ENCODE peak calls at places on chromosomes 5 and 9, in five cellular contexts. K is GM12891, O is HepG2, A is H1, X is GM12878. G is an unnamed sample.

GRCh38 chr5:54360089-54360488 is 49.7 kb upstream of the ARL15 start:
- DNase-seq in X (no peak), O (no peak), A (no peak), K (no peak), G (no peak)

GRCh38 chr5:171422902-171423663 is 3.6 kb downstream of the FGF18 start:
- DNase-seq in O (no peak), X (no peak), K (no peak), A (no peak), G (no peak)

GRCh38 chr9:27888661-27889295 is 315.5 kb upstream of the C9orf72 start:
- DNase-seq in O (peak), K (peak), A (peak), X (peak), G (peak)

GRCh38 chr9:114938687-114939575 is 8.5 kb upstream of the TNFSF8 start:
- DNase-seq in X (no peak), A (no peak), K (no peak), O (no peak), G (no peak)

GRCh38 chr5:138601444-138601843 is 26.2 kb upstream of the HSPA9 start:
- DNase-seq in K (no peak), X (no peak), A (no peak), O (no peak), G (no peak)

GRCh38 chr5:80234311-80234948 is 21.4 kb downstream of the SERINC5 start:
- DNase-seq in X (no peak), O (no peak), A (no peak), K (no peak), G (no peak)

GRCh38 chr9:132032584-132032945 is 47.1 kb downstream of the MED27 start:
- DNase-seq in O (no peak), K (peak), A (no peak), X (no peak), G (peak)

GRCh38 chr9:32992596-32993238 is 8.7 kb downstream of the APTX start:
- DNase-seq in A (no peak), K (no peak), X (no peak), O (no peak), G (no peak)

GRCh38 chr5:57831942-57832341 is 349.3 kb upstream of the ACTBL2 start:
- DNase-seq in X (no peak), A (no peak), O (no peak), K (no peak), G (no peak)

GRCh38 chr5:91491229-91491628 is 108.1 kb upstream of the ARRDC3 start:
- DNase-seq in A (no peak), O (no peak), X (no peak), K (no peak), G (no peak)

GRCh38 chr5:69276422-69277174 is 41.9 kb downstream of the CDK7 start:
- DNase-seq in X (no peak), O (peak), A (no peak), K (no peak), G (no peak)

GRCh38 chr5:83528439-83528769 is 56.9 kb downstream of the VCAN start:
- DNase-seq in X (no peak), K (no peak), A (no peak), O (no peak), G (no peak)

GRCh38 chr5:157303667-157304327 is 37.9 kb downstream of the CYFIP2 start:
- DNase-seq in X (no peak), K (no peak), O (no peak), A (no peak), G (no peak)

GRCh38 chr9:136713555-136713949 is 1.2 kb downstream of the DIPK1B start:
- DNase-seq in A (no peak), X (no peak), K (no peak), O (no peak), G (no peak)

GRCh38 chr5:173574983-173575382 is 41.5 kb downstream of the BOD1 start:
- DNase-seq in K (no peak), O (no peak), X (no peak), A (no peak), G (no peak)

GRCh38 chr9:77020438-77021264 is 1.2 kb downstream of the FOXB2 start:
- DNase-seq in O (no peak), K (no peak), A (no peak), X (no peak), G (no peak)

GRCh38 chr9:92611621-92612275 is 58.2 kb downstream of the IPPK start:
- DNase-seq in A (no peak), K (no peak), X (no peak), O (no peak), G (no peak)

GRCh38 chr9:89579741-89580395 is 24.9 kb upstream of the GADD45G start:
- DNase-seq in K (no peak), X (no peak), A (no peak), O (no peak), G (no peak)

GRCh38 chr5:176810084-176810597 is at the start of gene UNC5A:
- DNase-seq in A (no peak), X (no peak), K (peak), O (no peak), G (peak)

GRCh38 chr9:5352637-5353248 is 13.1 kb upstream of the RLN1 start:
- DNase-seq in X (no peak), O (no peak), A (no peak), K (no peak), G (no peak)

GRCh38 chr5:79225026-79225425 is 10.9 kb upstream of the JMY start:
- DNase-seq in K (no peak), O (no peak), A (no peak), X (no peak), G (no peak)

GRCh38 chr9:2299156-2299842 is 284.2 kb downstream of the SMARCA2 start:
- DNase-seq in A (no peak), K (no peak), O (no peak), X (no peak), G (no peak)

GRCh38 chr9:87713278-87713989 is 12.5 kb upstream of the CTSL start:
- DNase-seq in K (no peak), O (peak), A (no peak), X (no peak), G (no peak)

GRCh38 chr9:8660383-8660782 is 860.8 kb upstream of the DMAC1 start:
- DNase-seq in K (no peak), X (no peak), O (no peak), A (no peak), G (no peak)

GRCh38 chr9:15220658-15221310 is 86.2 kb downstream of the TTC39B start:
- DNase-seq in X (no peak), A (no peak), O (no peak), K (no peak), G (no peak)

GRCh38 chr9:114718801-114719221 is 36.8 kb upstream of the TEX48 start:
- DNase-seq in A (no peak), K (no peak), O (no peak), X (no peak), G (no peak)

GRCh38 chr5:133544346-133544745 is 68.0 kb downstream of the FSTL4 start:
- DNase-seq in X (no peak), O (no peak), K (no peak), A (no peak), G (no peak)

GRCh38 chr5:118918232-118918631 is 70.1 kb downstream of the DTWD2 start:
- DNase-seq in K (no peak), X (no peak), O (no peak), A (no peak), G (no peak)

GRCh38 chr5:134647750-134648424 is 698 bp upstream of the SEC24A start:
- DNase-seq in A (no peak), X (peak), O (peak), K (no peak), G (no peak)

GRCh38 chr9:130895481-130896232 is 955 bp downstream of the QRFP start:
- DNase-seq in O (no peak), A (no peak), K (no peak), X (no peak), G (no peak)

GRCh38 chr9:16068476-16068875 is 515.6 kb downstream of the CCDC171 start:
- DNase-seq in O (no peak), A (no peak), K (no peak), X (no peak), G (no peak)

GRCh38 chr9:99405369-99405768 is 183.3 kb downstream of the SEC61B start:
- DNase-seq in O (no peak), K (no peak), X (no peak), A (no peak), G (no peak)

GRCh38 chr5:58455495-58455894 is 4.4 kb downstream of the PLK2 start:
- DNase-seq in X (no peak), A (no peak), O (no peak), K (no peak), G (no peak)

GRCh38 chr5:57082441-57083067 is 91.3 kb upstream of the GPBP1 start:
- DNase-seq in O (peak), A (no peak), X (no peak), K (no peak), G (no peak)

GRCh38 chr9:133400292-133400691 is 17.5 kb downstream of the REXO4 start:
- DNase-seq in X (no peak), K (no peak), O (no peak), A (no peak), G (no peak)
- TF ChIP-seq POLR2AphosphoS5 in X (no peak), K (no peak), O (no peak), A (peak), G (no peak)

DNA sequence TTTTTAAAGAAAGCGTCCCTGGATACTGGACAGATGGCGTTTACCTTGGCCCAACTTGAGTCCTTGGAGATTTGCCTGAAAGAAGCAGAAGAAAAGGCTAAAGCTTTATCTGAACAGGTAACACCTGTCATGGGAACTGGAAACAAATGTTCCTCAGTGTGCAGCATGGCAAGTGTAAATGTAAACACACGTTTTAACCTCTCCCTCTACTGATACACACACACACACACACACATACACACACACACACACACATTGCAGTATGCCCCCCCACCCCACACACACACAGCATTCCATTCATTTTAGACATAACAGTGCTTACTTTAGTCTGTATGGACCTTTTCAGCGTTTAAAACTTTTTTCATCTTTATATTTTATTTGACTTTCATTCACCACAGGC is 51.1 kb downstream of the CCDC192 start:
- DNase-seq in A (no peak), O (no peak), X (no peak), K (no peak), G (no peak)
- TF ChIP-seq TAF1 in A (no peak), O (no peak), X (no peak), K (no peak), G (no peak)

DNA sequence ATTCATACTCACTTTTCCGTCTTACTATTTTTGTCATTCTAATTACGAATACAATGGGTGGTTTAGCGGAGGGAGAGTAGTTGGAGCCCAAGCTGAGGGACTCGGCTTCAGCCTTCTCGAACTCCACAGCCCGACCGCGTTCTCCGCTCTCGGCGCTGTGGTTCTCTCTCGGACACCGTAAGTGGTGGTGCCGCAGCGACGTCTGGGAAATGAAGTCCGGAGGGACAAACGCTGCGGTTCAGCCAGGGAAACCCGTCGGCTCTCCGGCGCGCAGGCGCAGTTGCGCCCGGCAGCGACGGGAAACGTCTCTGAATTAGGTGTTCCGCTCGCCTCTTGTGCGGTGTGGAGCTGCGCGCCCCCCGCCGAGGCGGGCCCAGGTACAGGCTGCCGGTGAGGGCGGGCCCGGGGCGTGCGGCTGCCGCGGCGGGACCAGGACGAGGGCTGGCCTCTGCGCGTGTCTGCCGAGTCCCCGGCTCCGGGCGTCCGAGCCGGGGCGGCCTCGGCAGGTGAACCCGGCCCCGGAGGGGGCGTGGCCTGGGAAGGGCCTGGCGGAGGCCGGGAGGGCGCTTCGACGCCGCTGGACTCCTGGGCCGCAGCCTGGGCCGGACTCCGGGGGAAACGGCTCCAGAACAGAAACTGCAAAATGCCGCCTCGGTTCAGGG is at the start of gene ZNF879:
- DNase-seq in X (no peak), A (peak), K (peak), O (peak), G (no peak)
- TF ChIP-seq POLR2A in X (no peak), A (no peak), K (no peak), O (peak), G (no peak)

GRCh38 chr9:127503947-127504886 is 52.9 kb downstream of the LRSAM1 start:
- DNase-seq in O (peak), X (no peak), A (peak), K (peak), G (peak)
- TF ChIP-seq POLR2AphosphoS5 in O (no peak), X (no peak), A (no peak), K (no peak), G (no peak)

GRCh38 chr5:150615141-150615699 is 25.2 kb upstream of the SYNPO start:
- DNase-seq in O (no peak), X (no peak), A (no peak), K (no peak), G (no peak)
- TF ChIP-seq TAF1 in O (no peak), X (no peak), A (no peak), K (no peak), G (no peak)

GRCh38 chr5:122220498-122220897 is 91.2 kb downstream of the ZNF474 start:
- DNase-seq in O (no peak), X (no peak), A (no peak), K (no peak), G (no peak)

GRCh38 chr5:122221857-122222256 is 90.2 kb upstream of the SNCAIP start:
- DNase-seq in O (no peak), A (no peak), X (no peak), K (no peak), G (no peak)

GRCh38 chr5:122219767-122220166 is 90.4 kb downstream of the ZNF474 start:
- DNase-seq in K (no peak), O (no peak), A (no peak), X (no peak), G (no peak)

DNA sequence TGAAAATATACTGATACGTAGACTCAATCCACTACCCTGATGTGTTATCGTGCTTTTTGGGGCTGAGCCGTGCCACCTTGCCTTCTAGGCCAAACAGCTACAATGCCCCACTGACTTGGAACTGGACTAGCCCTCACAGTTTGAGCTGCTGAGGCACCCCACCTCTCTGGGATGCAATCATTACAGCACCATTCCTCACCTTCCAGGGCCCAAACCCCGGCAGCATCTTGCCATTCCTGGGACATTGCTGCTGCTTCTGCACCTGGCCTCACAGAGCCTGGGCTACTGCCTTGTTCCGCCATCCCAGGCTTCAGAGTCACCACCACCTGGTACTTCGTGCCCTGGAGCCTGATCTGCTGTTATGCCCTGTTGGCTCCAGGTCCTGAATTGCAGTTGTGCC is 89.5 kb upstream of the SNCAIP start:
- DNase-seq in K (no peak), O (no peak), X (no peak), A (no peak), G (no peak)
- TF ChIP-seq POLR2A in K (no peak), O (no peak), X (no peak), A (no peak), G (no peak)

GRCh38 chr5:14153932-14154646 is 10.9 kb downstream of the TRIO start:
- DNase-seq in K (no peak), A (no peak), X (no peak), O (no peak), G (no peak)
- TF ChIP-seq POLR2AphosphoS5 in K (no peak), A (no peak), X (no peak), O (no peak), G (no peak)

GRCh38 chr5:158882660-158883059 is 217.1 kb downstream of the EBF1 start:
- DNase-seq in K (no peak), X (no peak), A (no peak), O (no peak), G (no peak)
- TF ChIP-seq TAF1 in K (no peak), X (no peak), A (no peak), O (no peak), G (no peak)

GRCh38 chr5:41214199-41214598 is 867 bp upstream of the C6 start:
- DNase-seq in O (peak), A (no peak), K (no peak), X (no peak), G (no peak)

GRCh38 chr5:41218929-41219328 is 5.6 kb upstream of the C6 start:
- DNase-seq in A (no peak), X (no peak), K (no peak), O (no peak), G (no peak)

GRCh38 chr5:41211417-41211816 is 1.9 kb downstream of the C6 start:
- DNase-seq in X (no peak), O (no peak), A (no peak), K (no peak), G (no peak)

GRCh38 chr5:41212935-41213334 is 397 bp downstream of the C6 start:
- DNase-seq in A (no peak), O (no peak), X (no peak), K (no peak), G (no peak)

GRCh38 chr5:41213340-41213739 is at the start of gene C6:
- DNase-seq in A (no peak), K (no peak), O (peak), X (no peak), G (no peak)
- TF ChIP-seq POLR2A in A (no peak), K (no peak), O (no peak), X (no peak), G (no peak)